ENCODE peak calls at places on chromosome 11, in six cellular contexts. Q is A549, P is mammary epithelial cell, Z is ascending aorta, M is esophagus muscularis mucosa, Y is cardiac fibroblast. A is an unnamed sample.

GRCh38 chr11:90391756-90392155 is 168.9 kb upstream of the CHORDC1 start:
- DNase-seq in Q (no peak), P (no peak), Z (no peak), M (no peak), Y (no peak), A (no peak)

GRCh38 chr11:11577932-11578331 is 43.9 kb downstream of the GALNT18 start:
- DNase-seq in Q (no peak), P (no peak), Z (no peak), M (no peak), Y (no peak), A (no peak)

GRCh38 chr11:45379162-45379863 is 93.2 kb upstream of the SYT13 start:
- DNase-seq in Q (no peak), P (no peak), Z (no peak), M (no peak), Y (no peak), A (no peak)

GRCh38 chr11:62786318-62787004 is 741 bp upstream of the TMEM179B start:
- DNase-seq in Q (peak; percentile 92), P (peak; percentile 70), Z (peak; percentile 95), M (peak; percentile 98), Y (peak; percentile 86), A (peak; percentile 84)

GRCh38 chr11:134522782-134523570 is 110.9 kb upstream of the B3GAT1 start:
- DNase-seq in Q (no peak), P (no peak), Z (no peak), M (no peak), Y (no peak), A (no peak)

GRCh38 chr11:46827995-46828394 is 18.1 kb downstream of the CKAP5 start:
- DNase-seq in Q (no peak), P (no peak), Z (no peak), M (no peak), Y (peak; percentile 48), A (peak; percentile 20)

GRCh38 chr11:46295312-46295995 is 18.0 kb downstream of the CREB3L1 start:
- DNase-seq in Q (no peak), P (peak; percentile 64), Z (peak; percentile 84), M (no peak), Y (peak; percentile 80), A (peak; percentile 81)

GRCh38 chr11:45405916-45406670 is 120.0 kb upstream of the SYT13 start:
- DNase-seq in Q (no peak), P (no peak), Z (no peak), M (no peak), Y (peak; percentile 64), A (peak; percentile 10)

GRCh38 chr11:65279713-65280459 is 18.1 kb downstream of the POLA2 start:
- DNase-seq in Q (peak; percentile 81), P (peak; percentile 98), Z (peak; percentile 87), M (no peak), Y (peak; percentile 92), A (peak; percentile 93)

GRCh38 chr11:20158597-20159257 is 1.5 kb downstream of the DBX1 start:
- DNase-seq in Q (no peak), P (peak; percentile 44), Z (peak; percentile 71), M (no peak), Y (peak; percentile 76), A (peak; percentile 56)

GRCh38 chr11:117953029-117953671 is 23.9 kb upstream of the TMPRSS13 start:
- DNase-seq in Q (no peak), P (no peak), Z (no peak), M (no peak), Y (no peak), A (no peak)

GRCh38 chr11:126384449-126385070 is 29.1 kb downstream of the ST3GAL4 start:
- DNase-seq in Q (no peak), P (no peak), Z (no peak), M (no peak), Y (no peak), A (no peak)

GRCh38 chr11:113645593-113646349 is 60.3 kb downstream of the TMPRSS5 start:
- DNase-seq in Q (no peak), P (no peak), Z (no peak), M (no peak), Y (peak; percentile 5), A (no peak)

GRCh38 chr11:95284057-95285052 is 53.4 kb upstream of the SESN3 start:
- DNase-seq in Q (no peak), P (peak; percentile 36), Z (no peak), M (no peak), Y (no peak), A (no peak)

GRCh38 chr11:96112192-96113099 is 188.5 kb upstream of the MTMR2 start:
- DNase-seq in Q (no peak), P (no peak), Z (no peak), M (no peak), Y (peak; percentile 49), A (no peak)

DNA sequence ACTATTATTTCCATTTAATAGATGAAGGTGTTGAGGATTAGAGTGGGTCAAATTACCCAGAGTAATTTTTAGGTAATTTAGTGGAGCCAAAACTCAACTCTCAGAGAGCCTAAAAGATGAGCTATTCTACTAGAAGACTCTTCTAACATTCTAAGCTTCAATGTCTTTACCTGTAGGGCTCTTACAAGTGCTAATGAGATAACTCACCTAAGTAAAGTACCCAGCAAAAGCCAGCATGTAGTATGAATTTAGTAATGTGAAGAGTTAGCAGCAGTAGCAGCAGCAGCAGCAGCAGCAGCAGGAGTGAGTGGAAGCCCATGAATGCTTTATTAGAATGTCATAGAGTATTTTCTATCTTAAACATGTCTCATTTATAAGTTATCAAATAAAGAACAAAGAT is 1239.2 kb downstream of the FAM181B start:
- DNase-seq in Q (no peak), P (no peak), Z (no peak), M (no peak), Y (no peak), A (no peak)
- H3K4me3 ChIP-seq in Q (no peak overlapping the region), P (no peak overlapping the region), Z (no peak overlapping the region), M (no peak overlapping the region), Y (no peak overlapping the region), A (no peak overlapping the region)

DNA sequence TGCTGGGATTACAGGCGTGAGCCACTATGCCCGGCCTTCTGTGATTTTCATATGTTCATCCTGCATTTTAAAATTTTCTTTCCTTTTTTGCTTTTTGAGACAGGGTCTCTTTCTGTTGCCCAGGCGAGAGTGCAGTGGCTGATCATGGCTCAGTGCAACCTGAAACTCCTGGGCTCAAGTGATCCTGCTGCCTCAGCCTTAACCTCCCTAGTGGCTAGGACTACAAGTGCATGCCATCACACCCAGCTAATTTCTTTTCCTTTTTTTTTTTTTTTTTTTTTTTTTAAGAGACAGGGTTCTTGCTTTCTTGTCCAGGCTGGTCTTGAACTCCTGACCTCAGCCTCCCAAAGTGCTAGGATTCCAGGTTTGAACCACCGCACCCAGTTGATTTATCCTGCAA is 54.1 kb upstream of the WT1 start:
- DNase-seq in Q (no peak), P (no peak), Z (no peak), M (no peak), Y (no peak), A (no peak)
- TF ChIP-seq CTCF in Q (no peak), P (no peak), Z (no peak), M (no peak), Y (peak; percentile 14), A (no peak)

GRCh38 chr11:86948733-86949132 is 6.5 kb downstream of the FZD4 start:
- DNase-seq in Q (no peak), P (no peak), Z (no peak), M (no peak), Y (no peak), A (no peak)
- H3K4me3 ChIP-seq in Q (no peak overlapping the region), P (no peak overlapping the region), Z (peak overlapping the region; percentile 99), M (peak overlapping the region; percentile 26), Y (no peak overlapping the region), A (no peak overlapping the region)

DNA sequence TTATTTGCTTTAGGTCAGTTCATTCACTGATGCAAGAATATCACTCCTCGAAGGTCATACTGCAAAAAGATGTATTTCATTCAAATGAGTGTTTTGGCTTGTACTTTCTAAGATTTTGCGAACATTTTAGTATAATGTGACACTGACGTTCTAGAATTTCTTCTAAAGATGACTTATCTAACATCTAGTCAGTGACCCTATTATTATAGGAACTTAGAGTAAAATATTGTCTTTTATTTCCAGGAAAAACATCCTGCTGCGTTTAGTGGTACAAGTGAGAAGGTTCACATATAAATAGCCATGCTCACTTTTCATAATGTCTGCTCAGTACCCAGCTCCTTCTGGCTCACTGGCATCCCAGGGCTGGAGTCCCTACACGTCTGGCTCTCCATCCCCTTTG is at the start of gene OR52M1:
- DNase-seq in Q (no peak), P (no peak), Z (no peak), M (no peak), Y (no peak), A (no peak)
- TF ChIP-seq CTCF in Q (no peak), P (no peak), Z (no peak), M (no peak), Y (no peak), A (no peak)

DNA sequence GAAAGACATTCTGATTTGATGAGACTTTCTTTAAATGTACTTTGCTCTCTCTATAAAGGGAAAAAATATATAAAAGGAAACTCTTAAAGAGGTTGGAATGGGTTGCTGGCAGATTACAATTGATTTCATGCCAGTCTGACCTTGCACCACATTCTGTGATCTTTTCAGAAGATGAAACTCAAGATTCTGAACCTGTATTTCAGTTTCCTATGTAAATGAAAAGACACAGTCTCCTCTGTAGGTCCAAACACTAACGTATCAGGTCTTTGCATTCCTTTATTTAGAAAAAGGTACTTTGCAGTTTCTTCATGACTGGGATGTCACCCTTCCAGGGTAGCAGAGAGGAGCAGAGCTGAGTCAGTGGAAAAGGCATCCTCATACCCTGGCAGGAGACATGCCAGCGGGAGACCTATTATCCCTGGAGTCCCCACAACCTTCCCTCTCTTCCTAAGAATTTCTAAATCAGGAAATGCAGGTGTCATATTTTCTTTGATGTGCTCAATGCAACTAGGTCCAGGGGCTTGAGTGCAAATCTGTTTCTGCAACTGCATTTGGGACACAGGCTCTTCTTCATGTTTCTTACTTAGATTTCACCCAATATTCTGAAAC is 282.6 kb downstream of the CADM1 start:
- DNase-seq in Q (no peak), P (no peak), Z (no peak), M (no peak), Y (no peak), A (no peak)
- H3K4me3 ChIP-seq in Q (peak overlapping the region; percentile 13), P (no peak overlapping the region), Z (no peak overlapping the region), M (no peak overlapping the region), Y (no peak overlapping the region), A (no peak overlapping the region)

DNA sequence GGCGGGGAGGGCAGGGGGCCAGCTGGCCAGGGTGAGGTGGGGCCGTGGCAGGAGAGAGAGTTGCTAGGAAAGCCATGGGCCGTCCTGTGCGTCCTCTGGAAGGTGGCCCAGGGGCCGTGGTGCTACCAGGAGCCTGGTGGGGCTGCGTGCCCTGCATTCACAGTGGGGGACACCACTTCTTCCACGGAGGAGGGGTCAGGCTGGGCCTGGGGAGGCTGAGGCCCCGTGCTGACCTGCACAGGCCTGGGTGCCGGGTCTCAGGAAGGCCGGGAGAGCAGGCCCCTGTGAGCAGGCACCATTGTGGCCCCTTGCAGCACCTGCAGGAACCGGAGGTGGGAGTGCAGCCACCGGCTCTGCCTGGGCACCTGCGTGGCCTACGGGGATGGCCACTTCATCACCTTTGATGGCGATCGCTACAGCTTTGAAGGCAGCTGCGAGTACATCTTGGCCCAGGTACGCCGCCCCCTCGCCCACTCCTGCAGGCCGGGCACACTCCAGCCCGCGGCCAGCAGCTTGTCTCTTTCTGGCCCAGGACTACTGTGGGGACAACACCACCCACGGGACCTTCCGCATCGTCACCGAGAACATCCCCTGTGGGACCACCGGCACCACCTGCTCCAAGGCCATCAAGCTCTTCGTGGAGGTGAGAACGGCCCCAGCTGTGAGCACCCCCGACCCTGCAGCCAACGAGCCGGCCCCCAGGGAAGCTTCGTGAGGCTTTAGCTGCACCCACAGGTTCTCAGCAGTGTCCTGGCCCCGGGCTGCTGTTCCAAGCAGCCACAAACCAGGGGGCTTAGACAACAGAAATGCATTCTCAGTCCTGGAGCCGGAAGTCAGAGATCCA is 12.1 kb downstream of the MUC5B start:
- DNase-seq in Q (no peak), P (no peak), Z (no peak), M (no peak), Y (no peak), A (no peak)
- TF ChIP-seq CTCF in Q (no peak), P (no peak), Z (no peak), M (no peak), Y (no peak), A (no peak)

GRCh38 chr11:111923951-111924350 is 5.2 kb downstream of the C11orf52 start:
- DNase-seq in Q (no peak), P (no peak), Z (peak; percentile 63), M (peak; percentile 80), Y (no peak), A (no peak)
- H3K4me3 ChIP-seq in Q (no peak overlapping the region), P (no peak overlapping the region), Z (peak overlapping the region; percentile 48), M (no peak overlapping the region), Y (no peak overlapping the region), A (no peak overlapping the region)

A was measured in fibroblast of villous mesenchyme.